ENCODE peak calls at places on chromosomes 13 and 19, in seven cellular contexts. D, L, O, M, F, A and E are unnamed samples.

GRCh38 chr13:76887070-76887563 is 912 bp upstream of the KCTD12 start:
- DNase-seq in M (no peak), D (no peak), F (peak; percentile 51), O (no peak), L (no peak), A (no peak), E (no peak)

GRCh38 chr13:54709546-54709945 is 1680.9 kb downstream of the OLFM4 start:
- DNase-seq in M (no peak), L (no peak), O (no peak), A (no peak), F (no peak), D (no peak), E (no peak)

GRCh38 chr19:42368360-42368759 is 21.7 kb downstream of the CNFN start:
- DNase-seq in F (no peak), L (no peak), A (no peak), O (no peak), D (no peak), M (no peak), E (no peak)

GRCh38 chr13:44160549-44161278 is 212.9 kb upstream of the SERP2 start:
- DNase-seq in A (no peak), D (no peak), O (no peak), F (no peak), M (no peak), L (no peak), E (no peak)

GRCh38 chr19:752652-753517 is 2.0 kb downstream of the MISP start:
- DNase-seq in D (no peak), M (no peak), F (peak; percentile 56), L (peak; percentile 85), O (peak; percentile 91), A (peak; percentile 87), E (no peak)

GRCh38 chr13:112466132-112467025 is 90.2 kb downstream of the SPACA7 start:
- DNase-seq in D (no peak), M (no peak), F (no peak), O (no peak), L (no peak), A (no peak), E (no peak)

GRCh38 chr13:80132741-80133601 is 208.0 kb downstream of the SPRY2 start:
- DNase-seq in M (no peak), F (peak; percentile 44), L (peak; percentile 84), O (peak; percentile 74), A (peak; percentile 16), D (peak; percentile 86), E (peak; percentile 94)

GRCh38 chr13:34942732-34943674 is 933 bp downstream of the NBEA start:
- DNase-seq in L (no peak), D (peak; percentile 60), A (peak; percentile 53), F (no peak), M (peak; percentile 4), O (no peak), E (no peak)

GRCh38 chr13:52846567-52847321 is 1.7 kb downstream of the PCDH8 start:
- DNase-seq in F (peak; percentile 60), M (peak; percentile 27), D (no peak), A (no peak), O (no peak), L (peak; percentile 27), E (peak; percentile 36)

GRCh38 chr19:16660763-16661479 is at the start of gene TMEM38A:
- DNase-seq in D (peak; percentile 70), M (peak; percentile 24), O (peak; percentile 36), A (peak; percentile 60), F (peak; percentile 13), L (no peak), E (no peak)

GRCh38 chr13:27556109-27556508 is 64.2 kb downstream of the LNX2 start:
- DNase-seq in D (peak; percentile 67), M (no peak), O (peak; percentile 56), F (peak; percentile 79), A (peak; percentile 5), L (peak; percentile 78), E (peak; percentile 39)

GRCh38 chr19:40592170-40592569 is 9.0 kb upstream of the LTBP4 start:
- DNase-seq in A (peak; percentile 35), F (peak; percentile 72), O (peak; percentile 71), D (no peak), L (peak; percentile 71), M (no peak), E (peak; percentile 49)

GRCh38 chr13:62747152-62747551 is 1331.5 kb upstream of the PCDH20 start:
- DNase-seq in A (no peak), D (no peak), O (peak; percentile 1), L (no peak), F (no peak), M (no peak), E (no peak)

GRCh38 chr19:14407889-14408640 is 11.1 kb downstream of the DDX39A start:
- DNase-seq in F (no peak), D (no peak), M (no peak), A (no peak), O (no peak), L (no peak), E (no peak)

GRCh38 chr13:42001580-42001979 is 40.7 kb upstream of the VWA8 start:
- DNase-seq in F (no peak), M (no peak), A (peak; percentile 7), O (peak; percentile 25), L (peak; percentile 90), D (no peak), E (no peak)

GRCh38 chr13:114230117-114230516 is 4.6 kb upstream of the CDC16 start:
- DNase-seq in A (no peak), D (no peak), M (no peak), O (no peak), L (no peak), F (no peak), E (no peak)

GRCh38 chr19:1082165-1082927 is 12.8 kb downstream of the POLR2E start:
- DNase-seq in L (peak; percentile 52), F (peak; percentile 81), D (no peak), O (peak; percentile 57), A (no peak), M (peak; percentile 85), E (no peak)

GRCh38 chr19:56153507-56153906 is 12.4 kb downstream of the ZNF444 start:
- DNase-seq in L (no peak), F (no peak), A (no peak), D (no peak), M (no peak), O (no peak), E (no peak)